ENCODE peak calls at places on chromosomes 1 and 21, in eight cellular contexts. K is body of pancreas, W is mammary epithelial cell, I is bronchial epithelial cell, T is lower leg skin, O is tibial artery, F is keratinocyte, Y is colonic mucosa. G is an unnamed sample.

GRCh38 chr1:100292711-100293110 is 26.7 kb downstream of the RTCA start:
- DNase-seq in K (no peak), Y (no peak), W (no peak), O (no peak), T (no peak), I (no peak), F (no peak), G (peak)

GRCh38 chr21:45386728-45387371 is 18.1 kb upstream of the COL18A1 start:
- DNase-seq in T (peak), F (peak), W (peak), I (peak), O (peak), Y (no peak), K (peak), G (peak)

GRCh38 chr21:42061195-42061865 is 9.8 kb upstream of the UMODL1 start:
- DNase-seq in O (peak), T (no peak), F (no peak), Y (peak), K (no peak), W (no peak), I (no peak), G (no peak)

GRCh38 chr1:226407497-226408284 is at the start of gene PARP1:
- DNase-seq in I (peak), K (peak), Y (peak), O (peak), W (peak), T (peak), F (peak), G (peak)

GRCh38 chr1:174996474-174996873 is 3.3 kb upstream of the CACYBP start:
- DNase-seq in Y (no peak), W (peak), T (no peak), O (no peak), K (no peak), I (peak), F (no peak), G (peak)

GRCh38 chr1:54003249-54003646 is 14.7 kb downstream of the LDLRAD1 start:
- DNase-seq in K (no peak), O (no peak), T (no peak), Y (no peak), I (peak), F (peak), W (no peak), G (no peak)

GRCh38 chr1:187788686-187789085 is 959.9 kb downstream of the PLA2G4A start:
- DNase-seq in W (no peak), T (no peak), K (no peak), O (no peak), Y (no peak), F (no peak), I (no peak), G (no peak)

GRCh38 chr1:205598841-205599666 is 32.8 kb downstream of the ELK4 start:
- DNase-seq in Y (peak), K (no peak), T (no peak), W (peak), I (no peak), O (peak), F (no peak), G (peak)

GRCh38 chr1:154730986-154731489 is 123.1 kb upstream of the ADAR start:
- DNase-seq in O (no peak), Y (no peak), F (no peak), T (no peak), W (no peak), I (peak), K (no peak), G (peak)

GRCh38 chr1:155005076-155005971 is 2.7 kb downstream of the ZBTB7B start:
- DNase-seq in I (peak), W (no peak), F (no peak), Y (peak), K (peak), T (peak), O (peak), G (no peak)

GRCh38 chr1:3780901-3781300 is 8.4 kb downstream of the SMIM1 start:
- DNase-seq in O (no peak), K (no peak), T (no peak), F (no peak), Y (no peak), W (no peak), I (no peak), G (no peak)

GRCh38 chr1:188128761-188129160 is 1300.0 kb downstream of the PLA2G4A start:
- DNase-seq in W (peak), Y (no peak), K (no peak), I (peak), F (no peak), T (no peak), O (no peak), G (peak)

GRCh38 chr1:157775101-157775870 is 1.6 kb downstream of the FCRL2 start:
- DNase-seq in I (no peak), K (no peak), F (no peak), O (no peak), T (no peak), Y (no peak), W (no peak), G (no peak)

GRCh38 chr1:157776971-157777386 is at the start of gene FCRL2:
- DNase-seq in T (no peak), W (no peak), Y (no peak), O (no peak), F (no peak), I (no peak), K (no peak), G (no peak)

GRCh38 chr1:157771666-157772425 is 5.1 kb downstream of the FCRL2 start:
- DNase-seq in O (no peak), F (no peak), K (no peak), Y (no peak), W (no peak), T (no peak), I (no peak), G (no peak)

GRCh38 chr1:157774412-157774811 is 2.5 kb downstream of the FCRL2 start:
- DNase-seq in I (no peak), W (no peak), K (no peak), T (no peak), F (no peak), Y (no peak), O (no peak), G (no peak)

DNA sequence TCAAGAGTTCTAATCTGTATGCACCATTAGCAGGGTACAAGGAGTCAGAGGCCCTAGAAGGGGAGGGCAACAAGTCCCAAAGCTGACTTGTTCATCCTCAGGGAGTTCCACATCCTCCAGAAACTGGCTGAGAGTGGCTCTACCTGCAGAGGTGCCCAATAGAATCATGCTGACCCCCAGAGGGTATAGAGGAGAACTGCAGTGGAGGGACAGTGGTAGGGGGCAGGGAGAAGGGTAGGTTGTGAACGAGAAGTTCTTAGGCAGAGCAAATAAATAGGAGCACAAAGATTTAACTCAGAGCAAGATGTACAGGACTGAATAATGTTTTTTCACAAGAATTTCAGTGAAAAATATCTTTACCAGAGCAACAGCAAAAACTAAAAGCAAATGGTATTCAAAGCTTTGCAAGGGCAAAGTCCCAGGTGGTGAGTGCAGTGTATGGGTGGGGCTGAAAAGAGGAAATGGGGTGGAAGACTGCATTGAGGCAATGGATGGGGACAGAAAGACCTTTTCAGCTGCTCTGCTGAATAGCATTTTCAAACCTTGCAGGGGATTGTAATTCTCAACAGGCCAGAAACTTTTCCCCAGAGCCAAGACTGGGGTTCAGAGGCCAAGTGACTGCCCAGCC is 3.1 kb downstream of the FCRL2 start:
- DNase-seq in W (no peak), O (no peak), T (no peak), K (no peak), F (no peak), I (no peak), Y (peak), G (no peak)
- TF ChIP-seq CTCF in W (peak), O (no peak), T (no peak), K (no peak), F (peak), I (no peak), Y (peak), G (no peak)

DNA sequence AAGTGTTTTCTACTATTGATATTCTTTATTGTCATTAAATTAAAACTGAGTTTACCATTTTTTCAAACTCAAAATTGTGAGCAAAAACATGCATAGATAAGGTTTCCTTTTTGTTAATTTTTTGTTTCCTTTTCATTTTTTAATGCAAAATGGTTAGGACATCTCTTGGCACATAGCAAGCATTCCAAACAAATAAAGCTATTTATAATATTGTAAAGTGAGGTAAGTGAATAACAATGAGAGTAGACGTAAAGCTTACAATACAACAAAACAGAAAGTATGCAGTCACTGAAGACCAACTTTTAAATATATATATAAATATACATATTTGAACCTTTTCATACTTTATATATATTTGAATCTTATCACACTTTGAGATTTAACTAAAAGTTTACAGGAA is 67.4 kb upstream of the SAMSN1 start:
- DNase-seq in F (no peak), K (no peak), O (no peak), Y (no peak), W (no peak), T (no peak), I (no peak), G (no peak)
- H3K4me3 ChIP-seq in F (no peak), K (no peak), O (no peak), Y (no peak), W (no peak), T (no peak), I (no peak), G (no peak)

DNA sequence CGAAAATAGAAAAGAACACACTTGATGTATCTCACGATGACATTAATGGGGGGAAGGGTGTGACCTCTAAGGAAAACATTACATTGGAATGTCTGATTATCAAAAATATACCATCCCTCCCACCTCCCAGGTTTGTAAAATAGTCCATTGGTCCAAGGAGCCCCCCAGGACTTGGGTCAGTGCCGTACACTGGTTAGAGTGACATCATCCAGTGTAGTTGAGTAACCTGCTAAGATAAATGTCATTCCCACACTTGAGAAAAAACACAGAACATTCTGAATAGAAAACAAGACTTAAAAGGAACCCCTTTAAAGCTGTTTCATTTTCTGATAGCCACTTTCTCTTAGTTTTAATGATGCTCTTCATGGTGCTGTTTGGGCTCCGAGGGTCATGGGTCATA is 15.2 kb downstream of the DDX20 start:
- DNase-seq in W (no peak), K (no peak), O (no peak), Y (no peak), T (no peak), F (no peak), I (no peak), G (no peak)
- TF ChIP-seq CTCF in W (no peak), K (no peak), O (no peak), Y (no peak), T (no peak), F (no peak), I (no peak), G (no peak)

DNA sequence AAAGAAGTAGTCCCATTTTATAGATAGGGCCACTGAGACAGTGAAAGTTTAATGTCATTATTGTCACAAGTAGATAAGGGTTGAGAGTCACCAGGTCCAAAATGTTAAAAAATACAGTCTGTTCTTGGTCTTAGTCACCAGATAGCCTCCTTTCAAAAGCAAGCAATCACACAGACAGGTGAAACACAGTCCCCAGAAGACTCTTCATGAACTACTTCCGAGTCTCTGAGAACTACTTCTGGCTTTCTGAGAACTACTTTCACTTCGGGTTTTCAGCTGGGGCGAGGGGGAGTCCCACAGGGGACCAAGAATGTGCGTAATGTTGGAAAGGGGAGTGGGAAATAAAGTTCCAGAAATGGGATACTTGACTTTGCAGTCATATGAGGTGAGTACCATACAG is 143.2 kb downstream of the HHIPL2 start:
- DNase-seq in W (no peak), T (no peak), O (no peak), I (no peak), Y (no peak), K (no peak), F (no peak), G (no peak)
- H3K4me3 ChIP-seq in W (no peak), T (no peak), O (no peak), I (no peak), Y (no peak), K (no peak), F (no peak), G (no peak)

GRCh38 chr1:13829152-13829769 is 129.3 kb downstream of the PRDM2 start:
- DNase-seq in Y (peak), K (no peak), W (no peak), T (no peak), O (no peak), F (no peak), I (peak), G (no peak)
- TF ChIP-seq CTCF in Y (no peak), K (no peak), W (no peak), T (no peak), O (no peak), F (no peak), I (no peak), G (no peak)

GRCh38 chr1:223472057-223472456 is 78.8 kb downstream of the CCDC185 start:
- DNase-seq in K (no peak), W (no peak), Y (no peak), T (no peak), F (no peak), I (no peak), O (no peak), G (no peak)
- H3K4me3 ChIP-seq in K (no peak), W (no peak), Y (no peak), T (no peak), F (no peak), I (no peak), O (no peak), G (no peak)

G was measured in cardiac fibroblast.